ENCODE peak calls at places on chromosomes 16 and 17, in eight cellular contexts. L is fibroblast of pulmonary artery, X is H1, B is psoas muscle, K is cardiac fibroblast, I is AG04449, M is left lung, T is AG10803. J is an unnamed sample.

GRCh38 chr16:54284931-54285413 is 1.6 kb downstream of the IRX3 start:
- DNase-seq in L (no peak), T (peak), K (peak), X (peak), I (no peak), B (no peak), M (peak), J (peak)

GRCh38 chr16:2388875-2389433 is 40.3 kb upstream of the CCNF start:
- DNase-seq in K (peak), B (no peak), L (peak), M (no peak), X (no peak), T (peak), I (no peak), J (peak)

GRCh38 chr16:76607317-76607716 is 330.1 kb downstream of the CNTNAP4 start:
- DNase-seq in T (no peak), L (no peak), K (no peak), I (no peak), M (no peak), X (no peak), B (no peak), J (no peak)

GRCh38 chr16:67211674-67212073 is 12.7 kb downstream of the ELMO3 start:
- DNase-seq in K (no peak), B (no peak), X (no peak), L (no peak), T (no peak), I (no peak), M (no peak), J (no peak)

GRCh38 chr17:12599185-12599920 is 66.3 kb upstream of the MYOCD start:
- DNase-seq in M (no peak), T (no peak), K (peak), X (no peak), B (no peak), I (no peak), L (no peak), J (peak)

GRCh38 chr16:49590166-49590871 is 216.7 kb downstream of the C16orf78 start:
- DNase-seq in X (peak), L (no peak), K (no peak), T (no peak), M (no peak), B (no peak), I (no peak), J (no peak)

GRCh38 chr17:75288359-75288758 is 874 bp downstream of the SLC25A19 start:
- DNase-seq in M (no peak), I (no peak), K (no peak), L (no peak), B (no peak), T (no peak), X (no peak), J (no peak)

GRCh38 chr16:48123104-48123788 is 32.5 kb downstream of the ABCC12 start:
- DNase-seq in K (peak), M (no peak), X (no peak), B (no peak), I (peak), T (peak), L (peak), J (peak)

GRCh38 chr17:29148257-29148789 is 31.9 kb downstream of the MYO18A start:
- DNase-seq in M (no peak), I (no peak), K (no peak), T (no peak), B (peak), X (no peak), L (no peak), J (no peak)

GRCh38 chr16:28863929-28864886 is 565 bp downstream of the SH2B1 start:
- DNase-seq in X (no peak), K (peak), L (peak), B (no peak), I (no peak), M (no peak), T (peak), J (peak)

GRCh38 chr16:66267287-66268137 is 99.0 kb upstream of the CDH5 start:
- DNase-seq in K (no peak), X (no peak), L (no peak), T (no peak), M (no peak), I (no peak), B (no peak), J (no peak)

GRCh38 chr16:35102780-35103403 is 1643.5 kb downstream of the TP53TG3F start:
- DNase-seq in X (no peak), T (no peak), B (no peak), L (no peak), I (no peak), K (no peak), M (no peak), J (no peak)

GRCh38 chr16:721765-722481 is 977 bp downstream of the ANTKMT start:
- DNase-seq in M (no peak), X (no peak), I (no peak), K (no peak), L (no peak), B (no peak), T (no peak), J (no peak)

GRCh38 chr16:8677481-8677880 is 3.1 kb downstream of the ABAT start:
- DNase-seq in I (peak), X (no peak), K (peak), L (no peak), M (no peak), T (peak), B (no peak), J (peak)

GRCh38 chr17:69358688-69359596 is 32.0 kb upstream of the ABCA5 start:
- DNase-seq in T (no peak), L (no peak), K (no peak), M (no peak), X (no peak), I (no peak), B (no peak), J (peak)

GRCh38 chr17:42221886-42222745 is 27.8 kb upstream of the GHDC start:
- DNase-seq in K (peak), B (no peak), M (no peak), T (peak), I (no peak), L (peak), X (peak), J (peak)

GRCh38 chr16:90077757-90078593 is 844 bp upstream of the PRDM7 start:
- DNase-seq in L (peak), M (no peak), I (no peak), T (peak), B (no peak), X (peak), K (peak), J (no peak)

GRCh38 chr17:34974794-34975428 is 5.4 kb upstream of the LIG3 start:
- DNase-seq in T (no peak), I (no peak), B (no peak), X (peak), M (no peak), K (no peak), L (no peak), J (no peak)

GRCh38 chr16:48330847-48331204 is 54.4 kb downstream of the SIAH1 start:
- DNase-seq in M (no peak), L (no peak), T (peak), K (no peak), B (no peak), I (no peak), X (no peak), J (no peak)

GRCh38 chr16:71479420-71479819 is 9.7 kb downstream of the ZNF19 start:
- DNase-seq in B (no peak), T (no peak), X (no peak), I (no peak), L (peak), M (no peak), K (peak), J (peak)

GRCh38 chr16:86061771-86062170 is 162.8 kb downstream of the IRF8 start:
- DNase-seq in T (no peak), I (no peak), K (no peak), X (no peak), M (peak), L (no peak), B (no peak), J (no peak)

GRCh38 chr17:34318474-34318873 is 761 bp upstream of the CCL8 start:
- DNase-seq in M (peak), B (no peak), L (no peak), X (peak), K (peak), T (no peak), I (no peak), J (no peak)

GRCh38 chr17:31736855-31737625 is 122.0 kb downstream of the COPRS start:
- DNase-seq in L (no peak), K (no peak), M (no peak), I (no peak), X (no peak), B (no peak), T (no peak), J (no peak)

GRCh38 chr16:87333581-87334331 is 16.6 kb upstream of the C16orf95 start:
- DNase-seq in T (no peak), B (peak), K (no peak), M (peak), L (no peak), I (no peak), X (no peak), J (no peak)

GRCh38 chr17:45956090-45956489 is 43.0 kb upstream of the STH start:
- DNase-seq in L (no peak), B (no peak), X (no peak), M (no peak), K (no peak), I (no peak), T (no peak), J (no peak)

GRCh38 chr17:74871329-74872076 is 1.3 kb downstream of the FDXR start:
- DNase-seq in T (no peak), M (no peak), I (no peak), L (no peak), B (no peak), X (no peak), K (no peak), J (no peak)

GRCh38 chr17:15917439-15918027 is 27.4 kb upstream of the ADORA2B start:
- DNase-seq in L (no peak), B (no peak), X (peak), M (peak), I (no peak), T (no peak), K (no peak), J (no peak)

GRCh38 chr17:933168-934083 is 46.1 kb downstream of the NXN start:
- DNase-seq in I (peak), L (peak), X (no peak), B (peak), T (peak), K (peak), M (peak), J (peak)

DNA sequence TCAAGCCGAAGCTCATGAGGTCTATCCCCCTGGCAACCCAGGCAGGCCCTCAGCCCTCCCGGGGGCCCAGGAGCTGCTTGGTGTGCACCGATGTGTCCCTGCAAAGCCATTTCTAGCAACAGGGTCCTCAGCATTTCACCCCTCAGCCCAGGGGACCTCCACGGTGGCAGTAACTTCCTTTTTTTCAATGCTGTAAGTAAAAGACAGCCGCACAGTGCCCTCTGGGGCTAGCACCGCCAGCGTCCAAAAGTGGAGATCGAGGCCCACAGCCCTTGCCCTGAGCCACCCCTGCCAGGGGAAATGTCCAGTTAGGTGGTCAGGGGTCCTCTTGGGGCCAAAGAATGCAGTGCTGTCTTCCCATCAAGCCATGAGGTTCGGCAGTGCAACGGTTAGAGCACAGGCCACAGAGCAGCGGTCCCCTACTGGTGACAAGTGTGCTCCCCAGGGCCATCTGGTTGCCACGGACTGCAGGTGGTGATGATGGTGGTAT is 79.9 kb downstream of the LITAF start:
- DNase-seq in M (no peak), T (no peak), B (peak), L (no peak), I (no peak), X (no peak), K (no peak), J (no peak)
- TF ChIP-seq CTCF in M (no peak), T (no peak), B (no peak), L (no peak), I (no peak), X (peak), K (no peak), J (no peak)

GRCh38 chr17:30354731-30355130 is 20.9 kb upstream of the TMIGD1 start:
- DNase-seq in B (no peak), X (no peak), K (no peak), M (no peak), L (no peak), T (no peak), I (no peak), J (no peak)
- TF ChIP-seq CTCF in B (no peak), X (no peak), K (no peak), M (no peak), L (no peak), T (no peak), I (no peak), J (no peak)

GRCh38 chr16:57012353-57012752 is 23.0 kb downstream of the NLRC5 start:
- DNase-seq in K (no peak), T (no peak), M (no peak), B (no peak), X (no peak), I (no peak), L (no peak), J (no peak)
- TF ChIP-seq CTCF in K (no peak), T (no peak), M (no peak), B (no peak), X (peak), I (no peak), L (no peak), J (no peak)

DNA sequence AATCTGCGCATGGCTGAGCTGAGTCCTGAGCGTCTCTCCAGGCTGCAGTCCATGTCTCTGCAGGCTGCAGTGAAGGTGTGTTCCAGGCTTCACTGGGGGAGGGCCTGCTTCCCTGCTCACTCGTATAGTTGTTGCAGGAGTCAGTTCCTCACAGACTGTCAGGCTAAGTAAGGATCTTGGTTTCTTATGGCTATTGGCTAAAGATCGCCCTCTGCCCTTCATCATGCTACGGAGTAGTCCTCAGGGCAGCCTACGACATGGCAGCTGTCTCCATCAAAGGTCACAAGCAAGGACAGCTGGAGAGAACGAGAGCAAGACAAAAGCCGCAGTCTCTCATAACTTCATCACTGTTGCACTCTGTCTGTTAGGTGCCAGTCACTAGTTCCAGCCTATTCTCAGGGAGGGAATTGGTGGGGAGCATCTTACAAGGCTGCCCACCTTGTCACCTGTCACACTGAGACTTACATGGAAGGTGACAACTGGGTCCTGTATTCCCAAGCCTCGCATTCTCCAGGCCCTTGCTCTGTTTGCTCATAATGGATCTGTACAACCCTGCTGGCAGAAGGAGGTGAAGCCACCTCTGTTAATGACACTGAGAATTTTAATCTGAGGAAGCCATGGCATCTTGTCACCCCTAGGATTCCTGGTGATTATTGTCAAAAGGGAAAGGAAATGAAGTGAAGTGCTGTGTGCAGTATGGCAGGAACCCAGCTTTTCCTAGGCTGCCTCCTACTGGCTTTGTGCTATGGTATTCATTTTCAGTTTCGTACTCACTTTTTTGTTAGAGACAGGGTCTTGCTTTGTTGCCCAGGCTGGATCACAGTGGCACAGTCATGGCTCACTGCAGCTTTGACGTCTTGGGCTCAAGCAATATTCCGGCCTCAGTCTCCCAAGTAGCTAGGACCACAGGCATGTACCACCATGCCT is 43.4 kb downstream of the MFSD11 start:
- DNase-seq in M (no peak), L (no peak), I (no peak), B (no peak), T (no peak), X (no peak), K (no peak), J (no peak)
- TF ChIP-seq CTCF in M (no peak), L (no peak), I (no peak), B (no peak), T (no peak), X (peak), K (no peak), J (no peak)

GRCh38 chr16:56278196-56278855 is 87.0 kb downstream of the GNAO1 start:
- DNase-seq in X (no peak), I (no peak), M (no peak), L (no peak), B (no peak), K (no peak), T (no peak), J (no peak)

GRCh38 chr16:56282455-56282854 is 91.2 kb downstream of the GNAO1 start:
- DNase-seq in B (no peak), X (no peak), I (no peak), T (no peak), K (no peak), M (no peak), L (no peak), J (no peak)

GRCh38 chr16:56279914-56280313 is 88.6 kb downstream of the GNAO1 start:
- DNase-seq in T (no peak), K (no peak), I (no peak), L (no peak), B (no peak), X (no peak), M (no peak), J (no peak)

GRCh38 chr16:56279132-56279531 is 87.8 kb downstream of the GNAO1 start:
- DNase-seq in X (no peak), M (no peak), B (no peak), L (no peak), K (no peak), T (no peak), I (no peak), J (no peak)

DNA sequence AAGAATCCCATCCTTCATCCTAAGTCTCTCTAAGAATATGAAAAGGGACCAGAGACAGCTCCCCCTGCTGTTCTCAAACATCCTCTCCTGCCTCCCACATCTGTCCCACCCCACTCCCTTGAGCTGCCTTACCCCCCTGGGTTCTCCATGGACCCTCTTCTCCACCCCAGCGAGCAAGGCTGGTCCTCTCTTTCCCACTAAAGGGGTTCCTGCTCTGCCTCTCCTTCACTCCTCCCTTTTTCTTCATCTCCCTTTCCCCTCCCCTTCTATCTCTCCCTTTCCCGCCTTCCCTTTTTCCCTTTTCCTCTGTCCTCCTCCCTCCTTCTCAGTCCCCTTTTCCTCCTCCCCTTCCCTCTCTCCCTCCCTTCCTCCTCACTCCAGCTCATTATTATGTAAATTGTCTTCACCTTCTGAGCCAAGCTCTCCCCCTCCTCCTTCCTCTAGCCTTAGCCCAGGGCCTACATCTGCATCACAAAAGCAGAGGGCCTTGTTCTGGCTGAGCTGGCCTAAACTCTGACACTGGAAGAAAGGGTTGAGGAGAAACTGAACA is 90.0 kb downstream of the GNAO1 start:
- DNase-seq in L (no peak), M (no peak), T (no peak), B (no peak), X (peak), I (no peak), K (peak), J (no peak)
- TF ChIP-seq CTCF in L (peak), M (no peak), T (peak), B (no peak), X (peak), I (peak), K (peak), J (peak)

DNA sequence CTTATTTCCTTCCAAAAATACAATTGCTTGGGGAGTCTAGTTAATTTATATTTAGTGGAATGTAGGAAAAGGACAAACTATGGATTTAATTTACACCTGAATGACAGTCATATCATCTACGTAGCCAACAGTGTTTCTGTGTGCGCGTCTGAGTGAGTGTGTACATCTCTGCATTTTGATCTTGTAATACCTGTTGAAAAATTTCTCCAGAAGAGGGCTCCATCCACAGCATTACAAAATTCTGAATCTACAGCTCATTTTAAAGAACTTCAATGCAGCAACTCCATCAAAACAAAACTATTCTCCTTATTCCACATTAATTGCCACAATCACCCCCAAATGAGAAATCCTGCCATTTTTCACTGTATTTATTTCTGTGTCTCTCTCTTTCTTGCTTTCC is 3.9 kb downstream of the CDH13 start:
- DNase-seq in T (peak), K (peak), I (no peak), M (no peak), L (peak), B (no peak), X (no peak), J (no peak)
- TF ChIP-seq CTCF in T (peak), K (peak), I (peak), M (no peak), L (peak), B (peak), X (no peak), J (peak)

J was measured in foreskin fibroblast.